ENCODE peak calls at places on chromosomes 11 and 22, in seven cellular contexts. J is activated T-helper 1 cell treated with anti-CD3 and anti-CD28 coated beads, Interleukin-12 subunit alpha, Interleukin-12 subunit beta, Interleukin-2, Interleukin-4 antibody, amounts not matched to agents 30 ng/mL and 10 ng/mL and 1 ng/mL, durations not matched to agents 14 hours and 24 hours and 36 hours; A is Karpas-422; V is fibroblast of the aortic adventitia; O is memory B cell; Q is AG09309; T is HL-60. X is an unnamed sample.

GRCh38 chr11:20612416-20612815 is 13.0 kb downstream of the SLC6A5 start:
- DNase-seq in J (no peak), A (no peak), V (no peak), O (no peak), Q (no peak), T (no peak), X (no peak)

GRCh38 chr11:46599340-46600067 is 5.7 kb upstream of the AMBRA1 start:
- DNase-seq in J (no peak), A (no peak), V (no peak), O (no peak), Q (no peak), T (no peak), X (no peak)

GRCh38 chr11:131977854-131978253 is 607.4 kb downstream of the NTM start:
- DNase-seq in J (no peak), A (no peak), V (peak), O (no peak), Q (peak), T (no peak), X (no peak)

GRCh38 chr11:120306519-120307242 is 18.4 kb upstream of the TLCD5 start:
- DNase-seq in J (no peak), A (no peak), V (peak), O (no peak), Q (peak), T (no peak), X (no peak)

GRCh38 chr11:16963316-16963876 is 50.8 kb downstream of the PLEKHA7 start:
- DNase-seq in J (no peak), A (no peak), V (no peak), O (no peak), Q (no peak), T (no peak), X (no peak)

GRCh38 chr11:95308512-95309035 is 77.6 kb upstream of the SESN3 start:
- DNase-seq in J (no peak), A (no peak), V (no peak), O (no peak), Q (no peak), T (no peak), X (no peak)

GRCh38 chr11:720642-721346 is 14.8 kb downstream of the EPS8L2 start:
- DNase-seq in J (no peak), A (no peak), V (no peak), O (peak), Q (no peak), T (no peak), X (peak)

GRCh38 chr11:63985812-63986155 is 454 bp upstream of the OTUB1 start:
- DNase-seq in J (peak), A (peak), V (no peak), O (peak), Q (no peak), T (peak), X (no peak)

GRCh38 chr22:49670610-49671330 is 156.9 kb downstream of the BRD1 start:
- DNase-seq in J (no peak), A (no peak), V (no peak), O (peak), Q (no peak), T (no peak), X (no peak)

GRCh38 chr11:112400615-112401014 is 140.0 kb upstream of the PLET1 start:
- DNase-seq in J (no peak), A (no peak), V (no peak), O (no peak), Q (no peak), T (no peak), X (no peak)

GRCh38 chr11:75524576-75525432 is 937 bp downstream of the GDPD5 start:
- DNase-seq in J (no peak), A (peak), V (no peak), O (peak), Q (no peak), T (peak), X (no peak)

GRCh38 chr11:11211888-11212287 is 141.2 kb downstream of the CSNK2A3 start:
- DNase-seq in J (no peak), A (no peak), V (no peak), O (no peak), Q (no peak), T (no peak), X (no peak)

GRCh38 chr11:14587203-14587602 is 56.4 kb upstream of the PDE3B start:
- DNase-seq in J (no peak), A (no peak), V (no peak), O (no peak), Q (no peak), T (no peak), X (no peak)

GRCh38 chr22:39090426-39091064 is 6.5 kb upstream of the APOBEC3H start:
- DNase-seq in J (peak), A (no peak), V (no peak), O (no peak), Q (no peak), T (no peak), X (no peak)

GRCh38 chr11:9351956-9352355 is 32.5 kb upstream of the IPO7 start:
- DNase-seq in J (no peak), A (no peak), V (no peak), O (no peak), Q (no peak), T (no peak), X (no peak)

GRCh38 chr22:30386960-30387848 is at the start of gene RNF215:
- DNase-seq in J (peak), A (peak), V (peak), O (peak), Q (peak), T (peak), X (peak)

GRCh38 chr11:118544647-118545010 is 13.6 kb downstream of the TMEM25 start:
- DNase-seq in J (no peak), A (no peak), V (no peak), O (no peak), Q (no peak), T (no peak), X (no peak)

GRCh38 chr22:48834404-48834803 is 993.3 kb downstream of the BRD1 start:
- DNase-seq in J (no peak), A (peak), V (no peak), O (no peak), Q (no peak), T (no peak), X (no peak)

GRCh38 chr11:23903044-23903704 is 593.7 kb upstream of the LUZP2 start:
- DNase-seq in J (no peak), A (no peak), V (peak), O (no peak), Q (peak), T (no peak), X (no peak)

GRCh38 chr11:12234216-12234615 is 123.8 kb downstream of the MICAL2 start:
- DNase-seq in J (no peak), A (no peak), V (no peak), O (no peak), Q (no peak), T (no peak), X (no peak)

GRCh38 chr11:112839051-112839450 is 122.2 kb upstream of the NCAM1 start:
- DNase-seq in J (no peak), A (no peak), V (no peak), O (no peak), Q (no peak), T (no peak), X (no peak)

GRCh38 chr11:57493507-57494503 is 21.7 kb downstream of the SLC43A1 start:
- DNase-seq in J (peak), A (peak), V (no peak), O (peak), Q (no peak), T (no peak), X (peak)

GRCh38 chr11:15153231-15153630 is 38.5 kb downstream of the INSC start:
- DNase-seq in J (no peak), A (no peak), V (no peak), O (no peak), Q (no peak), T (no peak), X (no peak)

GRCh38 chr11:66906077-66906929 is 49.4 kb downstream of the LRFN4 start:
- DNase-seq in J (no peak), A (no peak), V (peak), O (no peak), Q (no peak), T (no peak), X (no peak)

GRCh38 chr11:1690167-1691026 is 6.6 kb upstream of the KRTAP5-6 start:
- DNase-seq in J (no peak), A (no peak), V (no peak), O (no peak), Q (no peak), T (no peak), X (no peak)

GRCh38 chr22:40594924-40595323 is 41.6 kb downstream of the MRTFA start:
- DNase-seq in J (no peak), A (no peak), V (peak), O (no peak), Q (no peak), T (no peak), X (no peak)

GRCh38 chr22:17366830-17367229 is 2.4 kb upstream of the CECR2 start:
- DNase-seq in J (no peak), A (peak), V (no peak), O (no peak), Q (no peak), T (no peak), X (peak)

GRCh38 chr11:64887757-64888405 is 9.5 kb upstream of the EHD1 start:
- DNase-seq in J (peak), A (peak), V (peak), O (peak), Q (no peak), T (peak), X (peak)

GRCh38 chr22:26364066-26365015 is 64.7 kb upstream of the ASPHD2 start:
- DNase-seq in J (peak), A (peak), V (peak), O (peak), Q (peak), T (peak), X (peak)

GRCh38 chr22:48433647-48434046 is 1394.0 kb downstream of the BRD1 start:
- DNase-seq in J (no peak), A (no peak), V (no peak), O (no peak), Q (no peak), T (no peak), X (no peak)